ENCODE peak calls at places on chromosomes 1 and 21, in four cellular contexts. X is thoracic aorta, N is fibroblast of lung, J is GM20000. P is an unnamed sample.

GRCh38 chr21:16193758-16194606 is 464.2 kb downstream of the USP25 start:
- DNase-seq in X (no peak), N (peak), J (peak), P (peak)

GRCh38 chr1:13585599-13585965 is 1.9 kb downstream of the PDPN start:
- DNase-seq in X (no peak), N (no peak), J (no peak), P (no peak)

GRCh38 chr1:157992031-157992568 is 1.3 kb upstream of the KIRREL1 start:
- DNase-seq in X (no peak), N (peak), J (peak), P (peak)

GRCh38 chr1:208219659-208220282 is 24.4 kb downstream of the PLXNA2 start:
- DNase-seq in X (no peak), N (peak), J (no peak), P (no peak)

GRCh38 chr1:156014829-156015228 is 5.9 kb downstream of the SSR2 start:
- DNase-seq in X (no peak), N (no peak), J (no peak), P (no peak)

GRCh38 chr1:23930861-23931471 is 17.8 kb upstream of the CNR2 start:
- DNase-seq in X (no peak), N (peak), J (peak), P (peak)

GRCh38 chr1:239098400-239099037 is 287.8 kb upstream of the CHRM3 start:
- DNase-seq in X (no peak), N (no peak), J (no peak), P (no peak)

GRCh38 chr1:213986020-213986924 is 1.5 kb upstream of the PROX1 start:
- DNase-seq in X (no peak), N (no peak), J (peak), P (no peak)

GRCh38 chr1:192682335-192682734 is 46.4 kb downstream of the RGS13 start:
- DNase-seq in X (no peak), N (no peak), J (no peak), P (no peak)

GRCh38 chr1:81584398-81584797 is 216.3 kb upstream of the ADGRL2 start:
- DNase-seq in X (no peak), N (no peak), J (no peak), P (no peak)

GRCh38 chr1:179092896-179093461 is 11.1 kb downstream of the TOR3A start:
- DNase-seq in X (no peak), N (no peak), J (no peak), P (no peak)

GRCh38 chr21:31426235-31426797 is 82.3 kb upstream of the TIAM1 start:
- DNase-seq in X (no peak), N (peak), J (no peak), P (no peak)

GRCh38 chr1:245710961-245711903 is 556.4 kb downstream of the KIF26B start:
- DNase-seq in X (no peak), N (no peak), J (peak), P (no peak)

GRCh38 chr1:38031513-38031866 is 15.1 kb downstream of the POU3F1 start:
- DNase-seq in X (no peak), N (no peak), J (no peak), P (no peak)

GRCh38 chr21:38993561-38993960 is 187.8 kb downstream of the ETS2 start:
- DNase-seq in X (peak), N (peak), J (no peak), P (no peak)

GRCh38 chr1:17603091-17603841 is 63.8 kb downstream of the ARHGEF10L start:
- DNase-seq in X (no peak), N (no peak), J (no peak), P (no peak)

GRCh38 chr1:157969693-157970485 is 23.6 kb upstream of the KIRREL1 start:
- DNase-seq in X (peak), N (peak), J (no peak), P (peak)

GRCh38 chr1:90507173-90507572 is 209.9 kb downstream of the BARHL2 start:
- DNase-seq in X (no peak), N (no peak), J (no peak), P (no peak)

GRCh38 chr1:179754031-179754624 is 11.0 kb downstream of the FAM163A start:
- DNase-seq in X (no peak), N (peak), J (no peak), P (no peak)

GRCh38 chr1:37732111-37732780 is 32.7 kb downstream of the EPHA10 start:
- DNase-seq in X (no peak), N (no peak), J (no peak), P (no peak)

GRCh38 chr1:88877382-88877825 is 14.0 kb downstream of the GTF2B start:
- DNase-seq in X (no peak), N (peak), J (no peak), P (peak)

GRCh38 chr1:147541672-147542548 is 609 bp downstream of the BCL9 start:
- DNase-seq in X (peak), N (peak), J (peak), P (peak)

GRCh38 chr1:64686828-64687724 is 57.8 kb upstream of the RAVER2 start:
- DNase-seq in X (no peak), N (peak), J (peak), P (peak)

DNA sequence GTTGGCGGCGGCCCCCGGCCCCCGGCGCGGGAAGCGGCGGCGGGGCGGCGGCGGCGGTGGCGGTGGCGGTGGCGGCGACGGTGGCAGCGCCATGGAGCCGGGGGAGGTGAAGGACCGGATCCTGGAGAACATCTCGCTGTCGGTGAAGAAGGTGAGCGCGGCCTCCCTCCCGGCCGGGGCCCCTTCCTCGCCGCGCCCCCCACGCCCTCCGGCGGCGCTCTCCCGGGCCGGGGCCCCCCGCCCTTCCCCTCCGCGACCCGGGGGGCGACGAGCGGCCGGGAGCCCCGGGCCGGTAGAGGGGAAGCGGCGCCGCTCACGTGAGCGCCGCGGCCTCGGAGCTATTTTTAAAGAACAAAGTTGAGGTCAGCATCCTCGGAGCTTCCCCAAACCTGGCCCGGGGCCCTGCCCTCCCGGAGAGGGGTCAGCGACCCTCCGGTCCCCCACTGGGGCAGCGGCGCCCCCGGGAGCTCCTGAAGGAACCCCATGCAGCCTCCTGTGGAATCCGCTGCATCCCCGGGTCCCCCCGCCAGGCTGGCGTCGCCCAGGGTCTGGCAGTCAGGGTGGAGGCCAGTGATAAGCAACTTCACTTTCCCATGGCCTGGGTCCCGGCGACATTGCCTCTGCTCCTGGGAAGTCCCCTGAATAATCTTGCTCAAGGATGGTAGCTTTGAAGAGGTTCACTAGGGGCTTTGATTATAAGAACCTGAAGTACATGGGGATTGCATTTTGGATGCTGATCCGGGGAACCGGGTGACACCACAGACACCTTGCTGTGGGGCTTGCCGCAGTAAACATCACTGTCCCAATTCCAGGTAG is 556 bp downstream of the PLEKHM2 start:
- DNase-seq in X (no peak), N (peak), J (peak), P (peak)
- TF ChIP-seq CTCF in X (peak), N (peak), J (no peak), P (no peak)

GRCh38 chr21:42513151-42513984 is at the start of gene SLC37A1:
- DNase-seq in X (no peak), N (peak), J (peak), P (peak)
- TF ChIP-seq CTCF in X (no peak), N (no peak), J (peak), P (peak)

GRCh38 chr1:77796695-77797405 is 17.4 kb downstream of the MIGA1 start:
- DNase-seq in X (no peak), N (no peak), J (no peak), P (no peak)
- TF ChIP-seq CTCF in X (no peak), N (no peak), J (no peak), P (peak)

GRCh38 chr1:205764578-205764977 is 10.7 kb downstream of the RAB29 start:
- DNase-seq in X (no peak), N (no peak), J (no peak), P (no peak)
- TF ChIP-seq CTCF in X (no peak), N (no peak), J (no peak), P (no peak)

GRCh38 chr1:919271-919872 is 4.4 kb upstream of the SAMD11 start:
- DNase-seq in X (no peak), N (no peak), J (no peak), P (no peak)
- TF ChIP-seq CTCF in X (no peak), N (peak), J (no peak), P (peak)

DNA sequence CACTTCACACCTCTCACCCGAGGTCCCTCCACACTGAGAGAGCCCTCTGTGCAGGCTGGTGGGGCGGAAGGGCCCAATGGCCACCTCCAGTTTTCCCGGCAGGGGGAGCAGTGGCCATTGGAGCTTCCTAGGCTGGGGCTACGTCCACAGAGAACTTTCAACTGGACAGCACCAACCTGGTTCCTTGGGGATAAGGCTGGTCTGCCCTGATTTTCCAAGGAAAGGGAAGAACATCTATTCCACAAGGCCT is 20.3 kb upstream of the LAPTM5 start:
- DNase-seq in X (no peak), N (no peak), J (no peak), P (no peak)
- TF ChIP-seq CTCF in X (no peak), N (peak), J (no peak), P (peak)

DNA sequence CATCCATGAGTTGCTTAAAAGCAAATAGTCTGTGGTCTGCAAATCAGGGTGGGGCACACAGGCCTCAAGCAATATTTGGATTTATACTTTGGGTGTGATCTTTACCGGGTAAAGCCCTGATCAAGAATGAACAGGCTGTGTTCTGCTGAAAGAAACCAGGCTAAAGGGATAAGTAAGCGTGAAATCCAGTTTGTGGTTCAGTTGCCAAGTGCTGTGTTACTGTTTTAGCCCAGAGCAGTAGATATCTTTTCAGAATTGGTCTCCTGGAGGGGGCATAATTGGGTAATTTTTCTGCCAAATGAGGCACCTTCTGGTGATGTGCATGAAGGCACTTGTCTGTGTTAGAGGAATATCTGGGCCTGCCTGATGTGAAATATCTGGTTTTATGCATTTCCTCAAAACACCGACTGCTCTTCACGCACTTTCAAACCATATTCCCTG is 21.4 kb downstream of the AIM2 start:
- DNase-seq in X (no peak), N (no peak), J (no peak), P (no peak)
- TF ChIP-seq CTCF in X (no peak), N (no peak), J (no peak), P (no peak)

GRCh38 chr21:18722193-18722592 is 318.6 kb upstream of the TMPRSS15 start:
- DNase-seq in X (no peak), N (no peak), J (no peak), P (peak)

GRCh38 chr21:18725653-18726052 is 322.1 kb upstream of the TMPRSS15 start:
- DNase-seq in X (no peak), N (no peak), J (no peak), P (no peak)
- TF ChIP-seq CTCF in X (no peak), N (no peak), J (no peak), P (peak)

GRCh38 chr1:25065246-25066238 is 135.5 kb upstream of the RUNX3 start:
- DNase-seq in X (no peak), N (peak), J (no peak), P (no peak)

GRCh38 chr1:25061596-25061995 is 131.5 kb upstream of the RUNX3 start:
- DNase-seq in X (no peak), N (no peak), J (no peak), P (no peak)

GRCh38 chr1:25064465-25065238 is 134.6 kb upstream of the RUNX3 start:
- DNase-seq in X (no peak), N (no peak), J (no peak), P (no peak)

GRCh38 chr1:25063591-25064416 is 133.7 kb upstream of the RUNX3 start:
- DNase-seq in X (no peak), N (peak), J (no peak), P (no peak)

GRCh38 chr1:25062621-25063255 is 132.7 kb upstream of the RUNX3 start:
- DNase-seq in X (no peak), N (no peak), J (no peak), P (no peak)
- TF ChIP-seq CTCF in X (no peak), N (no peak), J (no peak), P (no peak)

GRCh38 chr1:101816262-101816661 is 180.5 kb downstream of the OLFM3 start:
- DNase-seq in X (no peak), N (no peak), J (no peak), P (no peak)

DNA sequence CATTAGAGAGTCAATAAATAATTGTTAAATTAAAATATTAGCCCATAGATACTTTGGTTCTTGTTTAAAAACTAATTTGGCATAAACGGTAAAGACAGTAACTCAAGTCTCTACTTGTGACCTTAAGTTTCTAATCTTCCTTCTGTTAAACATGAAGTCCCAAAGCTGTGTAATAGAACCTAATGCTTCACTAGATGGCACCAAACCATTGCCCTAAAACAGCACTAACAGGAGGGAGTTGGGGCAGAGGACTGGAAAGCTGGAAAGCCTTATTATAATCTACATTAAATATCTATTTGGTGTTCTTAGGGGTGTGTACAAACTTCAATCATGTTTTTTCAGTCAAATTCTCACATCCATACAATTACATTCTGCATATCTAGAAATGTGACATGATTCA is 176.6 kb downstream of the OLFM3 start:
- DNase-seq in X (no peak), N (peak), J (peak), P (peak)
- TF ChIP-seq CTCF in X (no peak), N (peak), J (no peak), P (peak)

P was measured in OCI-LY7.